ENCODE peak calls at places on chromosomes 3 and 15, in four cellular contexts. H is uterus, M is esophagus squamous epithelium, N is tibial nerve. B is an unnamed sample. For H3K4me1, the result is how much of the 10 kb centered on the place peaks cover.

GRCh38 chr3:71090207-71090606 is 493.3 kb downstream of the FOXP1 start:
- DNase-seq in H (no peak), M (no peak), N (no peak), B (no peak)

GRCh38 chr3:13018039-13018431 is 55.2 kb downstream of the IQSEC1 start:
- DNase-seq in H (no peak), M (no peak), N (no peak), B (no peak)

GRCh38 chr3:14216257-14217048 is 37.8 kb downstream of the LSM3 start:
- DNase-seq in H (no peak), M (no peak), N (no peak), B (no peak)

GRCh38 chr3:149336925-149337324 is 3.5 kb upstream of the TM4SF18 start:
- DNase-seq in H (no peak), M (no peak), N (no peak), B (no peak)

GRCh38 chr15:40930430-40931299 is 1.5 kb downstream of the DLL4 start:
- DNase-seq in H (peak), M (no peak), N (no peak), B (no peak)

GRCh38 chr3:128497305-128498126 is 4.5 kb upstream of the GATA2 start:
- DNase-seq in H (peak), M (no peak), N (no peak), B (no peak)

GRCh38 chr3:146100825-146101444 is 60.0 kb downstream of the PLOD2 start:
- DNase-seq in H (no peak), M (no peak), N (no peak), B (no peak)

GRCh38 chr3:106263556-106263955 is 394.7 kb upstream of the CBLB start:
- DNase-seq in H (no peak), M (no peak), N (no peak), B (no peak)

GRCh38 chr15:76060098-76060989 is 559 bp downstream of the TMEM266 start:
- DNase-seq in H (no peak), M (no peak), N (no peak), B (no peak)

GRCh38 chr3:9934235-9934621 is 594 bp downstream of the CRELD1 start:
- DNase-seq in H (peak), M (no peak), N (no peak), B (no peak)

GRCh38 chr3:111989061-111989678 is 9.6 kb upstream of the TAGLN3 start:
- DNase-seq in H (no peak), M (no peak), N (no peak), B (no peak)

GRCh38 chr3:147652682-147653081 is 243.5 kb downstream of the ZIC1 start:
- DNase-seq in H (no peak), M (no peak), N (no peak), B (no peak)

GRCh38 chr3:176633511-176633910 is 563.8 kb downstream of the TBL1XR1 start:
- DNase-seq in H (no peak), M (no peak), N (no peak), B (no peak)

GRCh38 chr15:77387355-77388105 is 32.4 kb downstream of the PEAK1 start:
- DNase-seq in H (no peak), M (no peak), N (no peak), B (no peak)

GRCh38 chr3:150393745-150394144 is 14.4 kb upstream of the TSC22D2 start:
- DNase-seq in H (no peak), M (no peak), N (no peak), B (no peak)

GRCh38 chr15:61383421-61383820 is 154.3 kb upstream of the RORA start:
- DNase-seq in H (no peak), M (no peak), N (no peak), B (no peak)

GRCh38 chr3:133488785-133489367 is 84.6 kb upstream of the CDV3 start:
- DNase-seq in H (no peak), M (no peak), N (no peak), B (no peak)

DNA sequence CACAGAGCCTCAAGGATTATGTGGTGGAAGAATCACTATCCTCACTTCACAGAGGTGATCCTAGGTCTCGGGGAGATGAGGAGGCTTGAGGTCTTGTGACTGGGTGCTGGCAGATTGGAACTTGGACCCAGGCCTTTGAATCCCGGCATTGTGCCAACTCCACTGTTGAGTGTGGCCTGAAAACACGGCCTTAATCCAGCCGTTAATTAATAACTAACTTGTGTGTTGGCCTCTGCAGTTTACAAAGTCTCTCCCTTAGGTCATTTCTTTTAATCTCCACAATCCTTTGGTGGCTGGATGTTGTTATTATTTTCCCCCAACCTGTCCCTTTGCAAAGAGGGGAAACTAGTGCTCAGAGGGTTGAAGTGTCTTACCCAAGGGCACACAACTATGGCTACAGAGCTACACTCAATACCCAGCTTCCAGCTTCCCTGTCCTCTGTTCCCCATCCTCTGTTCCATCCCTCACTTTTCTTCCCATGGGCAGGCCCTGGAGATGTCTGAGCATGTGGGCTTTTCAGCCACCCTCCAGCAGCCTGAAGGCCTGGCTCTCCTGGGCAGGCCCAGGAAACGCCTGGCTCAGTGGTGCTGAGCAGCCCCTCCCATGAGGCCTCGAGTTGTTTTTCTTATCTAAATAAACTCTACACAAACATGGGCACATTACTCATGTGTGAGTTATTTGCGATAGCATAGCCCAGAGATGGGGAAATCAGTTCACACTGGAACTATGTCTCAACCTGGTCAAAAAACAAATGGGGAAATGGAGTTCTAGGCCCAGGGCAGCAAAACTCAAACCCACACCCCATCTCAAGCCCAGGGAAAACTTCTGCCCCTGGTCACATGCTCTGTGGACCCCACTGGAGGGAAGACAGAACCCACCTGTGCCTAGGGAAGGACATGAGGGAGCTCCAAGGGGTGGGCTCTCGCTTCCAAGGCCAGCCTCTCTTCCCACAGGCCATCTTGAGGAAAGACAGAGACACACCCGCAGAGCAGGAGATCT is 16.8 kb upstream of the SMAD3 start:
- DNase-seq in H (peak), M (no peak), N (no peak), B (peak)
- H3K4me1 ChIP-seq in H (under half), M (under half), N (under half), B (under half)

DNA sequence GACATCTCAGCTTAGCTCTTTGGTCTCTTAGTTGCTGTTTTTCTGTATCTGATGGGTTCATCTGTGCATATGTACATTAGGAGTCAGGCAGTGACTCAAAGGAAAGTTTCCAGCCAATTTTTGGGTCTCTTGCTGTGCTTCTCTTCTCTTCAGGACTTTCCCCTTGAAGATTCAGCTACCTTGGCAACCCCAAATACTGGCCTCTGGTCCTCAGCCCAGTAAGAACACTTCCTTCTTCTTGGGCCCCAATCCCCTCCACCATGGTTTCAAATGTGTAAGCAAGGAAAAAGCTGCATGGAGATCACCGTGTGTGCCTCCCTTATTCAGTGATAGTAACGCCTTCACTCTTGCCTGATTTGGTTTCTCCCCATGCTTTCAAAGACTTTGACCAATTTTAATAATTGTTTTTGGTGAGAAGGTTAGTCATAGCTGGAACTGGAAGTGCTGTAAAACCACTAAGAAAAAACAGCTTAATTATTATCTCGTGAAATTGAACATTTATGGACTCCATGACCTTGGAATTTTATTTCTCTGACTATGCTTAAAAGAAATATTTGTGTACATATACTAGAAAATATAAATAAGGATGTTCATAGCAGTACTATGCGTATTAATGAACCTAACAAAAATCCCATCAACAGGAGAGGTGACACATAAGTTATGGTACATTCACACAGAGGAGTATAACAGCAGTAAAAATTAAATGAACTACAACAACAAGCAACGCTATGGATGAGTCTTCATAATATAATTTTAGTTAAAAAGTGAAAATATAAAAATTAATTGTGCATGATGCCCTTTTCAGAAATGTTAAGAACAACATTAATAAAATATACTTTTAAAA is 125.3 kb upstream of the BCL6 start:
- DNase-seq in H (no peak), M (no peak), N (no peak), B (no peak)
- TF ChIP-seq POLR2A in H (no peak), M (no peak), N (no peak), B (no peak)

GRCh38 chr3:107271787-107272387 is 105.4 kb upstream of the CCDC54 start:
- DNase-seq in H (no peak), M (no peak), N (no peak), B (no peak)
- TF ChIP-seq CTCF in H (peak), M (peak), N (peak), B (peak)

GRCh38 chr15:69954726-69955125 is 143.0 kb downstream of the TLE3 start:
- DNase-seq in H (no peak), M (no peak), N (no peak), B (no peak)
- H3K4me1 ChIP-seq in H (under half), M (under half), N (under half), B (under half)

GRCh38 chr3:136818851-136819783 is at the start of gene SLC35G2:
- DNase-seq in H (peak), M (no peak), N (no peak), B (peak)
- TF ChIP-seq POLR2A in H (peak), M (no peak), N (peak), B (peak)

GRCh38 chr3:160399347-160400047 is at the start of gene SMC4:
- DNase-seq in H (peak), M (peak), N (peak), B (peak)

GRCh38 chr3:160402249-160403027 is 3.0 kb downstream of the SMC4 start:
- DNase-seq in H (no peak), M (no peak), N (no peak), B (no peak)

GRCh38 chr3:160401301-160402095 is 2.0 kb downstream of the SMC4 start:
- DNase-seq in H (no peak), M (no peak), N (no peak), B (no peak)

GRCh38 chr3:160400048-160400630 is 689 bp downstream of the SMC4 start:
- DNase-seq in H (peak), M (no peak), N (no peak), B (peak)

GRCh38 chr3:160400631-160401150 is 1.2 kb downstream of the SMC4 start:
- DNase-seq in H (no peak), M (no peak), N (no peak), B (no peak)
- TF ChIP-seq CTCF in H (no peak), M (no peak), N (no peak), B (no peak)

GRCh38 chr3:141456328-141456689 is 30.5 kb upstream of the RASA2 start:
- DNase-seq in H (no peak), M (no peak), N (no peak), B (no peak)
- H3K4me1 ChIP-seq in H (under half), M (under half), N (under half), B (under half)

DNA sequence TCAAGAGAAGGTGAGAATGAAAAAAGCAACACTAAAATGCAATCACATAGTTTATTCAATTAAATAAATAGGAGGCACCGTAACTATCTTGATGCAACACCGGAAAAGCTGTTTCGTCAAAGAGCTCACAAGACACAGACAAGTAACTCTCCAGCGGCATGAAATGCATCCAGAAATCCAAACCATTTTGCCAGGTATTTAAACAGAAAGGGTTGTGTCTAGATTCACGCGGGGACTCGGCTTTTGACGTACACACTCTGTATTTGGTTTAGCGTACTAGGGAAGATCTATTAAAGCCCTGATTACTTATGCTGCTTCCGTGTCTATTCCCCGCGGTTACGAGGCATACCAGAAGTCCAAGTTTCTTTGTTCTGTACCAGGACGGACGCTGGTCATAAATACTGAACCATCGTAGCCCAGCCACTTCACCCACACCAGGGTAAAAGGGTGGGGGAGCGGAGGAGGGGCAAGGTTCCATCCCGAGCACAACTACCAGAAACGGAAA is 685 bp downstream of the BNIP2 start:
- DNase-seq in H (no peak), M (no peak), N (no peak), B (no peak)
- TF ChIP-seq POLR2A in H (no peak), M (peak), N (no peak), B (no peak)

GRCh38 chr3:141049681-141050080 is 1.5 kb upstream of the SPSB4 start:
- DNase-seq in H (no peak), M (no peak), N (no peak), B (no peak)
- TF ChIP-seq CTCF in H (no peak), M (no peak), N (no peak), B (no peak)

B was measured in gastrocnemius medialis.